ENCODE peak calls at places on chromosome 11, in five cellular contexts. F is cardiac muscle cell, Z is RKO, X is psoas muscle, Y is RWPE1. T is an unnamed sample.
A peak's percentile ranks its signal among the peaks of the same experiment; 100 is the strongest.

GRCh38 chr11:12331239-12331874 is 46.0 kb upstream of the PARVA start:
- DNase-seq in F (peak; percentile 92), Z (peak; percentile 82), X (peak; percentile 79), Y (peak; percentile 74), T (peak; percentile 63)

GRCh38 chr11:125211191-125211953 is 46.8 kb downstream of the PKNOX2 start:
- DNase-seq in F (peak; percentile 55), Z (no peak), X (no peak), Y (peak; percentile 8), T (no peak)

GRCh38 chr11:111449158-111449557 is 63.0 kb downstream of the BTG4 start:
- DNase-seq in F (no peak), Z (no peak), X (no peak), Y (no peak), T (no peak)

GRCh38 chr11:59865031-59865430 is 1.3 kb downstream of the TCN1 start:
- DNase-seq in F (no peak), Z (no peak), X (no peak), Y (no peak), T (no peak)

GRCh38 chr11:65392186-65392829 is 5.9 kb downstream of the FRMD8 start:
- DNase-seq in F (no peak), Z (no peak), X (no peak), Y (no peak), T (no peak)

GRCh38 chr11:17013548-17014320 is 480 bp downstream of the PLEKHA7 start:
- DNase-seq in F (peak; percentile 41), Z (no peak), X (peak; percentile 23), Y (peak; percentile 16), T (no peak)

GRCh38 chr11:93668171-93668570 is 6.7 kb downstream of the CEP295 start:
- DNase-seq in F (no peak), Z (no peak), X (no peak), Y (no peak), T (no peak)

GRCh38 chr11:6635082-6635932 is 16.1 kb upstream of the TPP1 start:
- DNase-seq in F (no peak), Z (peak; percentile 39), X (peak; percentile 51), Y (no peak), T (no peak)

GRCh38 chr11:62128835-62129234 is 5.0 kb downstream of the INCENP start:
- DNase-seq in F (no peak), Z (no peak), X (no peak), Y (no peak), T (no peak)

GRCh38 chr11:61694971-61695706 is 14.9 kb downstream of the DAGLA start:
- DNase-seq in F (peak; percentile 36), Z (no peak), X (peak; percentile 75), Y (no peak), T (no peak)

GRCh38 chr11:78212586-78213371 is 24.1 kb downstream of the USP35 start:
- DNase-seq in F (peak; percentile 59), Z (no peak), X (no peak), Y (no peak), T (no peak)

GRCh38 chr11:28132541-28132940 is 24.4 kb downstream of the METTL15 start:
- DNase-seq in F (no peak), Z (no peak), X (no peak), Y (no peak), T (no peak)

GRCh38 chr11:71307811-71308645 is 55.7 kb upstream of the SHANK2 start:
- DNase-seq in F (no peak), Z (no peak), X (no peak), Y (no peak), T (no peak)

GRCh38 chr11:45024357-45024756 is 73.7 kb upstream of the TP53I11 start:
- DNase-seq in F (no peak), Z (no peak), X (no peak), Y (no peak), T (no peak)

GRCh38 chr11:110795124-110795624 is 82.9 kb upstream of the ARHGAP20 start:
- DNase-seq in F (no peak), Z (no peak), X (no peak), Y (no peak), T (no peak)

GRCh38 chr11:33892906-33893594 is 1.2 kb upstream of the LMO2 start:
- DNase-seq in F (no peak), Z (no peak), X (no peak), Y (no peak), T (no peak)

GRCh38 chr11:76047766-76048165 is 158.5 kb downstream of the WNT11 start:
- DNase-seq in F (no peak), Z (no peak), X (no peak), Y (no peak), T (no peak)

GRCh38 chr11:57647960-57648776 is 1.5 kb downstream of the YPEL4 start:
- DNase-seq in F (peak; percentile 26), Z (no peak), X (no peak), Y (no peak), T (no peak)

GRCh38 chr11:57392421-57393105 is 2.1 kb upstream of the PRG2 start:
- DNase-seq in F (no peak), Z (no peak), X (no peak), Y (no peak), T (no peak)

GRCh38 chr11:19511413-19512183 is 201.0 kb upstream of the NAV2 start:
- DNase-seq in F (no peak), Z (no peak), X (peak; percentile 37), Y (no peak), T (no peak)

GRCh38 chr11:120746836-120747609 is 235.5 kb downstream of the GRIK4 start:
- DNase-seq in F (no peak), Z (no peak), X (no peak), Y (peak; percentile 91), T (no peak)

GRCh38 chr11:3222941-3223905 is 4.6 kb upstream of the MRGPRG start:
- DNase-seq in F (no peak), Z (no peak), X (no peak), Y (no peak), T (no peak)

GRCh38 chr11:12235549-12235944 is 125.2 kb downstream of the MICAL2 start:
- DNase-seq in F (peak; percentile 59), Z (no peak), X (no peak), Y (no peak), T (no peak)

GRCh38 chr11:72716291-72716690 is 35.9 kb downstream of the ARAP1 start:
- DNase-seq in F (no peak), Z (no peak), X (no peak), Y (no peak), T (no peak)

T was measured in SK-N-MC.